ENCODE peak calls at places on chromosomes 6 and 20, in six cellular contexts. E, L, R, B, M and G are unnamed samples.

GRCh38 chr6:45436544-45437440 is 59.1 kb upstream of the SUPT3H start:
- DNase-seq in E (peak; percentile 48), L (peak; percentile 88), R (no peak), B (no peak), M (peak; percentile 84), G (no peak)

GRCh38 chr6:18389479-18389878 is 2.3 kb downstream of the RNF144B start:
- DNase-seq in E (no peak), L (no peak), R (no peak), B (no peak), M (peak; percentile 74), G (no peak)

GRCh38 chr6:25972128-25972527 is 9.5 kb downstream of the TRIM38 start:
- DNase-seq in E (no peak), L (no peak), R (no peak), B (no peak), M (no peak), G (no peak)

GRCh38 chr20:219290-220115 is 7.6 kb upstream of the DEFB129 start:
- DNase-seq in E (peak; percentile 25), L (peak; percentile 44), R (no peak), B (peak; percentile 34), M (peak; percentile 11), G (no peak)

GRCh38 chr6:68343901-68344300 is 291.2 kb upstream of the ADGRB3 start:
- DNase-seq in E (peak; percentile 67), L (peak; percentile 58), R (no peak), B (peak; percentile 5), M (peak; percentile 2), G (no peak)

GRCh38 chr6:30075987-30076311 is 380 bp upstream of the RNF39 start:
- DNase-seq in E (no peak), L (peak; percentile 92), R (no peak), B (peak; percentile 10), M (no peak), G (peak; percentile 93)

GRCh38 chr20:46087161-46087560 is 2.6 kb downstream of the NCOA5 start:
- DNase-seq in E (no peak), L (no peak), R (no peak), B (no peak), M (peak; percentile 52), G (no peak)

GRCh38 chr20:34578521-34579147 is 20.1 kb downstream of the MAP1LC3A start:
- DNase-seq in E (no peak), L (no peak), R (peak; percentile 77), B (no peak), M (no peak), G (peak; percentile 50)

GRCh38 chr6:79909517-79909916 is 37.8 kb downstream of the ELOVL4 start:
- DNase-seq in E (no peak), L (no peak), R (no peak), B (no peak), M (no peak), G (no peak)

GRCh38 chr6:158303210-158303731 is 9.0 kb upstream of the TULP4 start:
- DNase-seq in E (no peak), L (peak; percentile 49), R (no peak), B (no peak), M (no peak), G (no peak)

GRCh38 chr6:77095936-77096627 is 367.2 kb downstream of the HTR1B start:
- DNase-seq in E (no peak), L (no peak), R (no peak), B (no peak), M (no peak), G (no peak)

GRCh38 chr6:37218061-37218460 is 39.5 kb upstream of the TBC1D22B start:
- DNase-seq in E (no peak), L (no peak), R (no peak), B (no peak), M (no peak), G (no peak)

GRCh38 chr6:22667855-22668254 is 98.5 kb downstream of the HDGFL1 start:
- DNase-seq in E (no peak), L (no peak), R (no peak), B (no peak), M (no peak), G (no peak)

GRCh38 chr20:53104889-53105288 is 132.7 kb downstream of the TSHZ2 start:
- DNase-seq in E (no peak), L (peak; percentile 26), R (no peak), B (no peak), M (peak; percentile 4), G (no peak)

GRCh38 chr20:871436-871835 is 37.9 kb downstream of the FAM110A start:
- DNase-seq in E (no peak), L (no peak), R (no peak), B (no peak), M (no peak), G (no peak)

GRCh38 chr20:61364147-61364546 is 112.1 kb downstream of the CDH4 start:
- DNase-seq in E (no peak), L (no peak), R (no peak), B (no peak), M (no peak), G (peak; percentile 78)

GRCh38 chr6:66897576-66897975 is 1190.5 kb upstream of the EYS start:
- DNase-seq in E (no peak), L (peak; percentile 95), R (no peak), B (no peak), M (peak; percentile 24), G (peak; percentile 24)

GRCh38 chr6:161922631-161923119 is 648.8 kb upstream of the AGPAT4 start:
- DNase-seq in E (peak; percentile 48), L (peak; percentile 67), R (peak; percentile 20), B (peak; percentile 69), M (no peak), G (no peak)

GRCh38 chr6:126527016-126527606 is 187.2 kb downstream of the CENPW start:
- DNase-seq in E (no peak), L (no peak), R (no peak), B (peak; percentile 13), M (no peak), G (no peak)

GRCh38 chr20:33235696-33236095 is at the start of gene BPIFA1:
- DNase-seq in E (no peak), L (no peak), R (no peak), B (no peak), M (no peak), G (no peak)

GRCh38 chr20:35575958-35576357 is 34.1 kb downstream of the ERGIC3 start:
- DNase-seq in E (no peak), L (peak; percentile 89), R (no peak), B (no peak), M (no peak), G (peak; percentile 89)

GRCh38 chr20:32544893-32545840 is 40.0 kb downstream of the NOL4L start:
- DNase-seq in E (no peak), L (no peak), R (no peak), B (no peak), M (no peak), G (no peak)

GRCh38 chr20:9571783-9572182 is 57.4 kb downstream of the LAMP5 start:
- DNase-seq in E (no peak), L (no peak), R (no peak), B (peak; percentile 60), M (no peak), G (no peak)

GRCh38 chr6:11621119-11621518 is 83.6 kb downstream of the TMEM170B start:
- DNase-seq in E (no peak), L (no peak), R (no peak), B (no peak), M (no peak), G (no peak)

GRCh38 chr6:19731286-19731685 is 105.9 kb upstream of the ID4 start:
- DNase-seq in E (no peak), L (peak; percentile 97), R (no peak), B (no peak), M (peak; percentile 81), G (peak; percentile 64)

GRCh38 chr6:56547687-56548086 is 95.0 kb downstream of the DST start:
- DNase-seq in E (no peak), L (no peak), R (no peak), B (no peak), M (no peak), G (no peak)

GRCh38 chr6:45148711-45149341 is 179.3 kb upstream of the RUNX2 start:
- DNase-seq in E (no peak), L (peak; percentile 71), R (no peak), B (no peak), M (peak; percentile 63), G (no peak)

GRCh38 chr6:158068156-158068892 is 86.7 kb downstream of the SYNJ2 start:
- DNase-seq in E (no peak), L (no peak), R (no peak), B (no peak), M (no peak), G (no peak)

GRCh38 chr20:54340667-54341081 is 132.8 kb downstream of the PFDN4 start:
- DNase-seq in E (no peak), L (no peak), R (no peak), B (no peak), M (peak; percentile 92), G (no peak)
- H3K4me3 ChIP-seq in E (no peak overlapping the region), L (no peak overlapping the region), R (no peak overlapping the region), B (peak overlapping the region; percentile 33), M (peak overlapping the region; percentile 15), G (no peak overlapping the region)

GRCh38 chr6:148509789-148510581 is 167.3 kb downstream of the SASH1 start:
- DNase-seq in E (no peak), L (peak; percentile 68), R (peak; percentile 71), B (no peak), M (peak; percentile 98), G (no peak)
- H3K4me3 ChIP-seq in E (no peak overlapping the region), L (no peak overlapping the region), R (peak overlapping the region; percentile 64), B (peak overlapping the region; percentile 69), M (peak overlapping the region; percentile 82), G (no peak overlapping the region)

GRCh38 chr6:42043787-42044475 is 6.4 kb upstream of the TAF8 start:
- DNase-seq in E (peak; percentile 92), L (peak; percentile 84), R (peak; percentile 86), B (peak; percentile 92), M (peak; percentile 85), G (peak; percentile 81)
- H3K4me3 ChIP-seq in E (no peak overlapping the region), L (no peak overlapping the region), R (peak overlapping the region; percentile 38), B (no peak overlapping the region), M (no peak overlapping the region), G (no peak overlapping the region)

DNA sequence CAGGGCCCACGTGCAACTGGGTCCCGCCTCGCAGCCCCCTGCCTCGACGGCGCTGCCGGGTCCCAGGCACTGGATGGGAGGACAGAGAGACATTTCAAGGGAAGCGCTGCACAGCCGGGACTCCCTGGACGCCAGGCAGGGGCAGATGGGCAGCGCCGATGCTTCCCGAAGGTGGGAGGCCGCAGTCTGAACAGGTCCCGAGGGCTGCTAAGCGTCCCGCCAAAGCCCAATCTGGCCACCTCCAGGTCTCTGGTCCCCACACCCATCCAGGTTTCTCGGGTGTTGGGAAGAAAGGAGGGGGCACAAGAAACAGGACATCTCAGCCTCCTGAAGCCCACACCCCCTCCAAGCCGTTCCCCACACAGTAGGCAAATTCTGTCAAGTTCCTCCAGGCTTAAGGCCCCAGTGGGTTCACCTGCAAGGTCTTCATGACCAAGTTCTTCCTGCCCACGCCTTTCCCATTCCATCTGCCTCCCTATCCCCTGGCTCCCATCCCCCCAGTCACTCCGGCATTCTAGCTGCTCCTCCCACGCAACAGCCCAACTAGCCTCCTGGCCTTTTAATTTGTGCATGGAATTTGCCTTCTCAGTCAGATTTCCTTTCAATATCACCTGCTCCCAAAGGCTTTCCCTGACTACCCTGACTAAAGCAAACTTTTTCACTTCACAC is 5.4 kb upstream of the CPXM1 start:
- DNase-seq in E (no peak), L (no peak), R (no peak), B (peak; percentile 21), M (no peak), G (no peak)
- H3K4me3 ChIP-seq in E (no peak overlapping the region), L (no peak overlapping the region), R (no peak overlapping the region), B (no peak overlapping the region), M (no peak overlapping the region), G (no peak overlapping the region)